ENCODE peak calls at places on chromosomes 11 and 22, in nine cellular contexts. C, F, V, T, K, L, D, Q and J are unnamed samples.

GRCh38 chr22:44175676-44176075 is 5.0 kb upstream of the PARVG start:
- DNase-seq in C (no peak), F (no peak), V (no peak), T (no peak), K (no peak), L (no peak), D (no peak), Q (no peak), J (no peak)

GRCh38 chr22:29379258-29379657 is 9.1 kb downstream of the AP1B1 start:
- DNase-seq in C (peak; percentile 23), F (no peak), V (no peak), T (no peak), K (no peak), L (no peak), D (no peak), Q (no peak), J (no peak)

GRCh38 chr22:43829448-43829821 is 17.3 kb upstream of the EFCAB6 start:
- DNase-seq in C (peak; percentile 63), F (no peak), V (peak; percentile 52), T (no peak), K (peak; percentile 95), L (no peak), D (peak; percentile 37), Q (no peak), J (no peak)

GRCh38 chr11:86388198-86388597 is 13.5 kb downstream of the CCDC81 start:
- DNase-seq in C (no peak), F (no peak), V (no peak), T (no peak), K (no peak), L (no peak), D (no peak), Q (no peak), J (no peak)

GRCh38 chr11:31645747-31646146 is 136.2 kb downstream of the ELP4 start:
- DNase-seq in C (no peak), F (no peak), V (no peak), T (peak; percentile 76), K (peak; percentile 83), L (peak; percentile 91), D (no peak), Q (no peak), J (peak; percentile 88)

GRCh38 chr22:47750086-47750485 is 987.6 kb downstream of the TBC1D22A start:
- DNase-seq in C (no peak), F (no peak), V (no peak), T (no peak), K (no peak), L (no peak), D (no peak), Q (no peak), J (no peak)

GRCh38 chr22:29478326-29479276 is 1.4 kb upstream of the NEFH start:
- DNase-seq in C (no peak), F (no peak), V (no peak), T (peak; percentile 18), K (no peak), L (no peak), D (no peak), Q (peak; percentile 42), J (peak; percentile 30)

GRCh38 chr22:43750751-43751150 is 61.4 kb downstream of the EFCAB6 start:
- DNase-seq in C (no peak), F (no peak), V (no peak), T (no peak), K (no peak), L (no peak), D (no peak), Q (no peak), J (peak; percentile 8)

GRCh38 chr11:93542753-93543246 is 391 bp downstream of the SMCO4 start:
- DNase-seq in C (no peak), F (peak; percentile 51), V (peak; percentile 50), T (no peak), K (no peak), L (no peak), D (peak; percentile 34), Q (no peak), J (no peak)

GRCh38 chr11:93543292-93543977 is at the start of gene SMCO4:
- DNase-seq in C (peak; percentile 95), F (peak; percentile 78), V (peak; percentile 89), T (peak; percentile 77), K (peak; percentile 76), L (peak; percentile 69), D (peak; percentile 89), Q (peak; percentile 92), J (peak; percentile 80)

GRCh38 chr11:93541154-93541553 is 2.0 kb downstream of the SMCO4 start:
- DNase-seq in C (no peak), F (no peak), V (no peak), T (no peak), K (no peak), L (no peak), D (no peak), Q (no peak), J (no peak)

GRCh38 chr11:93540337-93540736 is 2.9 kb downstream of the SMCO4 start:
- DNase-seq in C (no peak), F (no peak), V (no peak), T (no peak), K (no peak), L (no peak), D (no peak), Q (no peak), J (no peak)

DNA sequence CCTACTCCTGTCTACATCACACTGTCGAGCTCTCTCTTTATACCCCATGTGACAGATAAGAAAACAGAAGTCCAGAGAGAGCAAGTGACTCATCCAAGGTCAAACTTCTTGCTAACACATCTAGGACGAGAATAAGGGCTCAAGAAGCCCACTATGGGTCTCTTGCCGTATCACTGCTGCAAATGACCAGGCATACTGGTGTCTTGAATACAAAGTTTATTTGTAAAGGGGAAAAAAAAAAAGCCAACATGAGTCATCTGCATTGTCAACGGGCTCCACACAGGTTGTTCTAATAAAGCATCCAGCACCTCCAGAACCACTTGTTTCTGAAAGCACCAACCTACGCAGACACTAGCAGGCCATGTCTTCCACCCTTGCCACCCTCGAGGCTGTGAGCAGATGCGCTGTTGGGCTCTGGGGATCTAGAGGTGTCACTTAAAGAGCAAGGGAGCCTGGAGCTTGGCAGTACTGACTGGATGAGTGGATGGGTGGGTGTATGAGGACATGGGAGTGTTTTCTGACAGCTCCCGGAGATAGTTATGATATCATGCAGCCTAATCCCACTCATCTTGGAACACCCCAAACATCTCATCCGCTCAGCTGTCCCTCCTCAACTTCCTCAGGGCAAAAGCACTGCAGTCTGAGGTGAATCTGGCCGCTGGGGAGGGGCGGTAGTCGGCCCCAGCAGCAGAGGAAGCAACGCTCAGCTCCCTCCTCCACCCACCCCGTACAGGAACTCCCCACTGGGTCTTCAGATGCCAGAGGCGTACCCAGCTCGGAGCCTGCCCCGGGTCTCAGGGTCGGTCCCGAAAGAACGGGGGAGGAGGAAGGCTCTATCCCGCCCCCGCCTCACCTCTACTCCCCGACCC is 1.1 kb downstream of the SMCO4 start:
- DNase-seq in C (peak; percentile 78), F (peak; percentile 46), V (peak; percentile 42), T (peak; percentile 58), K (peak; percentile 41), L (peak; percentile 71), D (peak; percentile 45), Q (peak; percentile 88), J (peak; percentile 63)
- H3K4me3 ChIP-seq in C (peak overlapping the region; percentile 66), F (peak overlapping the region; percentile 82), V (peak overlapping the region; percentile 90), T (peak overlapping the region; percentile 84), K (peak overlapping the region; percentile 71), L (peak overlapping the region; percentile 60), D (peak overlapping the region; percentile 94), Q (peak overlapping the region; percentile 63), J (peak overlapping the region; percentile 45)

GRCh38 chr22:22062306-22062793 is 79.8 kb upstream of the TOP3B start:
- DNase-seq in C (no peak), F (no peak), V (no peak), T (no peak), K (no peak), L (no peak), D (no peak), Q (no peak), J (no peak)

GRCh38 chr22:22058649-22059475 is 76.3 kb upstream of the TOP3B start:
- DNase-seq in C (no peak), F (no peak), V (no peak), T (no peak), K (no peak), L (no peak), D (no peak), Q (peak; percentile 38), J (no peak)

GRCh38 chr22:22059476-22060002 is 77.0 kb upstream of the TOP3B start:
- DNase-seq in C (no peak), F (no peak), V (no peak), T (no peak), K (no peak), L (no peak), D (no peak), Q (no peak), J (no peak)

GRCh38 chr22:22060200-22061084 is 77.9 kb upstream of the TOP3B start:
- DNase-seq in C (peak; percentile 83), F (peak; percentile 36), V (peak; percentile 56), T (peak; percentile 44), K (no peak), L (peak; percentile 28), D (peak; percentile 36), Q (peak; percentile 80), J (peak; percentile 70)

DNA sequence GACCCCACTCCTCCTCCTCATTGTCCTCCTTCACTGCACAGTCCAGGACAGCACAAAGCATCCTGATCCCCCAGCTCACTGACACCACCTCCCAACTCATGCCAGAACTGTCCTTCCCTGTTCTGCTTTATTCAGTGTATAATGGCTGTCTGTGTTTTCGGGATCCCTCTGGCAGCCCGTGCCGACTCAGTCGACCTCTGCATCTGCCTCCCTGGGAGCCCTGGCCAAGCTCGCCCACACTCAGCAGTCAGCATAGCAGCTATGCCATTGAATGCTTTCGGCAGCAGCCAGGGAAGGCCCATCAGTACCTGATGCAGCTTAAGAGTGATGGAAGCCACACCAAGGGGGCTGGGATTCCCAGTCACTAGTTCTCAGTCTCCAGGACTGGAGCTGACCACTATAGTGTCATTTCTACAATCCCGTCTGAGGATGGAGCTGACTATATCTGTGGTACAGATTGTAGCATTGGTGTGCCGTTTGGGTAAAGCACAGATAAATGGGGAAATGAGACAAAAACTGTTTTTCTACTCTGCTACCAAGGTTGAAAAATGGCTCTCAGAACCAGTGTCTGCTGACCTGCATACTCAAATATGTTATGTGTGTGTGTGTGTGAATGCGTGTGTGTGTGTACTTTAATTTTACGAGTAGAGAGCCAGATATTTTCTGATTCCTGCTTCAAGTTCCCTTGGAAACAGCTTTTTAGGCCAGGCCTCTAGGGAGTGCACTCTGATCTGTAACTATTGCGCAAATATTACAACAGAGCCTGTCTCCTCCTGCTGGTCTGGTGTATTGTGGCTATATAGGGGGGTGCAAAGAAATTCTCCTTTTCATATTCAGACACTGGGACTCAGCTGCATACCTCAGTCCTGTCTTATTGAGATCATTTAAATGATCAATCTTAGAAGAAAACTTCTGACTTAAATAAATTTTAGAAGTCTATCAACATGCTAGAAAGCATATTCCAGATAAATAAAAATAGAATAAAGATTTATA is 78.8 kb upstream of the TOP3B start:
- DNase-seq in C (no peak), F (peak; percentile 76), V (no peak), T (peak; percentile 56), K (peak; percentile 67), L (peak; percentile 62), D (peak; percentile 24), Q (peak; percentile 93), J (peak; percentile 45)
- TF ChIP-seq CTCF in C (peak; percentile 26), F (no peak), V (peak; percentile 29), T (peak; percentile 5), K (peak; percentile 18), L (peak; percentile 30), D (peak; percentile 40), Q (no peak), J (peak; percentile 35)

GRCh38 chr11:126385991-126386728 is 30.7 kb downstream of the ST3GAL4 start:
- DNase-seq in C (no peak), F (no peak), V (no peak), T (no peak), K (no peak), L (no peak), D (no peak), Q (no peak), J (no peak)
- H3K4me3 ChIP-seq in C (no peak overlapping the region), F (no peak overlapping the region), V (no peak overlapping the region), T (no peak overlapping the region), K (no peak overlapping the region), L (no peak overlapping the region), D (no peak overlapping the region), Q (no peak overlapping the region), J (no peak overlapping the region)

GRCh38 chr11:2088746-2089535 is 50.2 kb downstream of the IGF2 start:
- DNase-seq in C (peak; percentile 48), F (no peak), V (no peak), T (peak; percentile 37), K (no peak), L (no peak), D (no peak), Q (peak; percentile 47), J (no peak)
- TF ChIP-seq CTCF in C (no peak), F (no peak), V (no peak), T (no peak), K (no peak), L (no peak), D (no peak), Q (peak; percentile 34), J (peak; percentile 19)